ENCODE peak calls at places on chromosomes 4 and X, in ten cellular contexts. One of them, this sample, is unnamed.

GRCh38 chrX:154396948-154397887 is 959 bp upstream of the RPL10 start:
- DNase-seq in thyroid gland: peak; percentile 78
- DNase-seq in fibroblast of the aortic adventitia: peak; percentile 55
- DNase-seq in uterus: peak; percentile 83
- DNase-seq in ovary: peak; percentile 88
- DNase-seq in colonic mucosa: peak; percentile 80
- DNase-seq in K562: peak; percentile 61
- DNase-seq in AG09309: no peak
- DNase-seq in lower leg skin: peak; percentile 49
- DNase-seq in IMR-90: peak; percentile 46
- DNase-seq in this sample: peak; percentile 71

GRCh38 chr4:99657801-99658200 is at the start of gene C4orf54:
- DNase-seq in thyroid gland: no peak
- DNase-seq in fibroblast of the aortic adventitia: no peak
- DNase-seq in uterus: no peak
- DNase-seq in ovary: no peak
- DNase-seq in colonic mucosa: no peak
- DNase-seq in K562: no peak
- DNase-seq in AG09309: no peak
- DNase-seq in lower leg skin: no peak
- DNase-seq in IMR-90: no peak
- DNase-seq in this sample: no peak

GRCh38 chr4:141132689-141133145 is 552 bp downstream of the RNF150 start:
- DNase-seq in thyroid gland: peak; percentile 61
- DNase-seq in fibroblast of the aortic adventitia: peak; percentile 8
- DNase-seq in uterus: peak; percentile 54
- DNase-seq in ovary: peak; percentile 76
- DNase-seq in colonic mucosa: peak; percentile 22
- DNase-seq in K562: no peak
- DNase-seq in AG09309: no peak
- DNase-seq in lower leg skin: no peak
- DNase-seq in IMR-90: peak; percentile 29
- DNase-seq in this sample: peak; percentile 34

GRCh38 chr4:56696056-56696455 is 15.0 kb upstream of the HOPX start:
- DNase-seq in thyroid gland: no peak
- DNase-seq in fibroblast of the aortic adventitia: no peak
- DNase-seq in uterus: no peak
- DNase-seq in ovary: no peak
- DNase-seq in colonic mucosa: no peak
- DNase-seq in K562: no peak
- DNase-seq in AG09309: no peak
- DNase-seq in lower leg skin: no peak
- DNase-seq in IMR-90: no peak
- DNase-seq in this sample: no peak

GRCh38 chr4:120842046-120842445 is 80.5 kb downstream of the PRDM5 start:
- DNase-seq in thyroid gland: no peak
- DNase-seq in fibroblast of the aortic adventitia: peak; percentile 64
- DNase-seq in uterus: no peak
- DNase-seq in ovary: no peak
- DNase-seq in colonic mucosa: no peak
- DNase-seq in K562: no peak
- DNase-seq in AG09309: peak; percentile 24
- DNase-seq in lower leg skin: no peak
- DNase-seq in IMR-90: peak; percentile 77
- DNase-seq in this sample: peak; percentile 68

GRCh38 chrX:9921407-9921806 is 45.8 kb upstream of the CLDN34 start:
- DNase-seq in thyroid gland: no peak
- DNase-seq in fibroblast of the aortic adventitia: no peak
- DNase-seq in uterus: no peak
- DNase-seq in ovary: no peak
- DNase-seq in colonic mucosa: no peak
- DNase-seq in K562: no peak
- DNase-seq in AG09309: no peak
- DNase-seq in lower leg skin: no peak
- DNase-seq in IMR-90: no peak
- DNase-seq in this sample: no peak

GRCh38 chr4:95672811-95673210 is 124.0 kb upstream of the UNC5C start:
- DNase-seq in thyroid gland: no peak
- DNase-seq in fibroblast of the aortic adventitia: no peak
- DNase-seq in uterus: no peak
- DNase-seq in ovary: no peak
- DNase-seq in colonic mucosa: no peak
- DNase-seq in K562: no peak
- DNase-seq in AG09309: no peak
- DNase-seq in lower leg skin: no peak
- DNase-seq in IMR-90: no peak
- DNase-seq in this sample: no peak

GRCh38 chr4:169618286-169618685 is 2.1 kb upstream of the CLCN3 start:
- DNase-seq in thyroid gland: no peak
- DNase-seq in fibroblast of the aortic adventitia: no peak
- DNase-seq in uterus: no peak
- DNase-seq in ovary: no peak
- DNase-seq in colonic mucosa: no peak
- DNase-seq in K562: no peak
- DNase-seq in AG09309: no peak
- DNase-seq in lower leg skin: no peak
- DNase-seq in IMR-90: peak; percentile 41
- DNase-seq in this sample: peak; percentile 51

GRCh38 chrX:13469963-13470679 is 99.3 kb upstream of the EGFL6 start:
- DNase-seq in thyroid gland: no peak
- DNase-seq in fibroblast of the aortic adventitia: peak; percentile 89
- DNase-seq in uterus: no peak
- DNase-seq in ovary: no peak
- DNase-seq in colonic mucosa: no peak
- DNase-seq in K562: no peak
- DNase-seq in AG09309: no peak
- DNase-seq in lower leg skin: no peak
- DNase-seq in IMR-90: peak; percentile 75
- DNase-seq in this sample: peak; percentile 45

GRCh38 chr4:20616848-20617247 is 83.4 kb upstream of the PACRGL start:
- DNase-seq in thyroid gland: no peak
- DNase-seq in fibroblast of the aortic adventitia: no peak
- DNase-seq in uterus: no peak
- DNase-seq in ovary: no peak
- DNase-seq in colonic mucosa: no peak
- DNase-seq in K562: no peak
- DNase-seq in AG09309: no peak
- DNase-seq in lower leg skin: no peak
- DNase-seq in IMR-90: no peak
- DNase-seq in this sample: no peak

GRCh38 chrX:44223150-44223549 is 120.3 kb downstream of the EFHC2 start:
- DNase-seq in thyroid gland: peak; percentile 1
- DNase-seq in fibroblast of the aortic adventitia: peak; percentile 49
- DNase-seq in uterus: no peak
- DNase-seq in ovary: peak; percentile 42
- DNase-seq in colonic mucosa: peak; percentile 73
- DNase-seq in K562: no peak
- DNase-seq in AG09309: no peak
- DNase-seq in lower leg skin: peak; percentile 28
- DNase-seq in IMR-90: peak; percentile 38
- DNase-seq in this sample: peak; percentile 25

GRCh38 chrX:133947022-133947421 is 38.4 kb downstream of the GPC3 start:
- DNase-seq in thyroid gland: no peak
- DNase-seq in fibroblast of the aortic adventitia: no peak
- DNase-seq in uterus: no peak
- DNase-seq in ovary: no peak
- DNase-seq in colonic mucosa: no peak
- DNase-seq in K562: no peak
- DNase-seq in AG09309: no peak
- DNase-seq in lower leg skin: no peak
- DNase-seq in IMR-90: no peak
- DNase-seq in this sample: no peak

GRCh38 chr4:124372916-124373315 is 339.6 kb downstream of the ANKRD50 start:
- DNase-seq in thyroid gland: no peak
- DNase-seq in fibroblast of the aortic adventitia: no peak
- DNase-seq in uterus: no peak
- DNase-seq in ovary: no peak
- DNase-seq in colonic mucosa: no peak
- DNase-seq in K562: no peak
- DNase-seq in AG09309: no peak
- DNase-seq in lower leg skin: no peak
- DNase-seq in IMR-90: no peak
- DNase-seq in this sample: no peak

GRCh38 chr4:156929706-156930105 is 41.9 kb downstream of the PDGFC start:
- DNase-seq in thyroid gland: no peak
- DNase-seq in fibroblast of the aortic adventitia: no peak
- DNase-seq in uterus: no peak
- DNase-seq in ovary: no peak
- DNase-seq in colonic mucosa: no peak
- DNase-seq in K562: no peak
- DNase-seq in AG09309: no peak
- DNase-seq in lower leg skin: no peak
- DNase-seq in IMR-90: no peak
- DNase-seq in this sample: no peak

GRCh38 chr4:156933633-156934258 is 37.9 kb downstream of the PDGFC start:
- DNase-seq in thyroid gland: no peak
- DNase-seq in fibroblast of the aortic adventitia: peak; percentile 79
- DNase-seq in uterus: no peak
- DNase-seq in ovary: no peak
- DNase-seq in colonic mucosa: no peak
- DNase-seq in K562: no peak
- DNase-seq in AG09309: peak; percentile 64
- DNase-seq in lower leg skin: no peak
- DNase-seq in IMR-90: peak; percentile 95
- DNase-seq in this sample: peak; percentile 49

GRCh38 chr4:156934259-156934635 is 37.4 kb downstream of the PDGFC start:
- DNase-seq in thyroid gland: no peak
- DNase-seq in fibroblast of the aortic adventitia: no peak
- DNase-seq in uterus: no peak
- DNase-seq in ovary: no peak
- DNase-seq in colonic mucosa: no peak
- DNase-seq in K562: no peak
- DNase-seq in AG09309: no peak
- DNase-seq in lower leg skin: no peak
- DNase-seq in IMR-90: no peak
- DNase-seq in this sample: no peak

DNA sequence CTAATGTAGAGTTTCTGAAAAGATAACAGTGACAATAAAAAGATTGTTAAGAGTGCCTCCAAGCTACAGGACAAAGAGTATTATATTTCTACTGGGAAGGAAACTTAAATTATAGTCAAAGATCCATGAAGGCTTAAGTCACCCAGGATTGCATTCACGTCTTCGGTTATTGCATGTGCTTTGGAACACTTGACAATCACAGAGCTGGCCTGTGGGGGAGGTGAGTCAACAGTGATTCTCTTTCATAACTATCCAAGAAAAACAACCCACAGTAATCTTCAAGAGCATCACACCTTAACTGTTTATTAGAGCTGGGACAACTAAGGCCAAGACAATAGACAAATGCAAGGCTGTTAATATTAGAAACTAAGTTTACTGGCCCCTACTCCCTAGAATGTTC is 40.3 kb downstream of the PDGFC start:
- DNase-seq in thyroid gland: peak; percentile 59
- DNase-seq in fibroblast of the aortic adventitia: peak; percentile 94
- DNase-seq in uterus: no peak
- DNase-seq in ovary: no peak
- DNase-seq in colonic mucosa: no peak
- DNase-seq in K562: no peak
- DNase-seq in AG09309: peak; percentile 57
- DNase-seq in lower leg skin: peak; percentile 43
- DNase-seq in IMR-90: peak; percentile 86
- DNase-seq in this sample: peak; percentile 66
- TF ChIP-seq CTCF in thyroid gland: no peak
- TF ChIP-seq CTCF in fibroblast of the aortic adventitia: no peak
- TF ChIP-seq CTCF in uterus: no peak
- TF ChIP-seq CTCF in ovary: no peak
- TF ChIP-seq CTCF in colonic mucosa: no peak
- TF ChIP-seq CTCF in K562: no peak
- TF ChIP-seq CTCF in AG09309: no peak
- TF ChIP-seq CTCF in lower leg skin: no peak
- TF ChIP-seq CTCF in IMR-90: no peak
- TF ChIP-seq CTCF in this sample: no peak

DNA sequence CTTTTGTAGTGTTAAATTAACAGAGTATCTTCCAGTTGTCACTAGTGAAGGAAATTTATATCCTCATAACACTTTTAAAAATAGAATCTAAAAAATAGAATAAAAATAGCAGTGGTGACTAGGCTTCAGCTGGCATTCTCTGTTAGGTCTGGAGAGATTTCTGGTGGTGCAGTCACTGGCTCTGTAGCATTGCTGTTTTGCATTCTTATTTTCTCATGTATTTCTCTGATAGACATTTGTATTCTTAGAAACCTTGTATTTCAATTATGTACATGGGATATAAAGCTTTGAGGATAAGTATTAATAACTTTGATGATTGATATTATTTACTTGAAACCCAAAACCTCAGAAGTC is 87.6 kb downstream of the TMEM131L start:
- DNase-seq in thyroid gland: no peak
- DNase-seq in fibroblast of the aortic adventitia: no peak
- DNase-seq in uterus: no peak
- DNase-seq in ovary: no peak
- DNase-seq in colonic mucosa: no peak
- DNase-seq in K562: no peak
- DNase-seq in AG09309: no peak
- DNase-seq in lower leg skin: no peak
- DNase-seq in IMR-90: peak; percentile 19
- DNase-seq in this sample: no peak
- H3K4me3 ChIP-seq in thyroid gland: no peak overlapping the region
- H3K4me3 ChIP-seq in fibroblast of the aortic adventitia: no peak overlapping the region
- H3K4me3 ChIP-seq in uterus: no peak overlapping the region
- H3K4me3 ChIP-seq in ovary: no peak overlapping the region
- H3K4me3 ChIP-seq in colonic mucosa: no peak overlapping the region
- H3K4me3 ChIP-seq in K562: no peak overlapping the region
- H3K4me3 ChIP-seq in AG09309: no peak overlapping the region
- H3K4me3 ChIP-seq in lower leg skin: no peak overlapping the region
- H3K4me3 ChIP-seq in IMR-90: no peak overlapping the region
- H3K4me3 ChIP-seq in this sample: no peak overlapping the region

GRCh38 chrX:98379134-98379533 is 1495.4 kb downstream of the RPA4 start:
- DNase-seq in thyroid gland: no peak
- DNase-seq in fibroblast of the aortic adventitia: no peak
- DNase-seq in uterus: no peak
- DNase-seq in ovary: no peak
- DNase-seq in colonic mucosa: no peak
- DNase-seq in K562: no peak
- DNase-seq in AG09309: no peak
- DNase-seq in lower leg skin: no peak
- DNase-seq in IMR-90: no peak
- DNase-seq in this sample: no peak
- TF ChIP-seq CTCF in thyroid gland: no peak
- TF ChIP-seq CTCF in fibroblast of the aortic adventitia: no peak
- TF ChIP-seq CTCF in uterus: no peak
- TF ChIP-seq CTCF in ovary: no peak
- TF ChIP-seq CTCF in colonic mucosa: no peak
- TF ChIP-seq CTCF in K562: no peak
- TF ChIP-seq CTCF in AG09309: no peak
- TF ChIP-seq CTCF in lower leg skin: no peak
- TF ChIP-seq CTCF in IMR-90: no peak
- TF ChIP-seq CTCF in this sample: no peak

DNA sequence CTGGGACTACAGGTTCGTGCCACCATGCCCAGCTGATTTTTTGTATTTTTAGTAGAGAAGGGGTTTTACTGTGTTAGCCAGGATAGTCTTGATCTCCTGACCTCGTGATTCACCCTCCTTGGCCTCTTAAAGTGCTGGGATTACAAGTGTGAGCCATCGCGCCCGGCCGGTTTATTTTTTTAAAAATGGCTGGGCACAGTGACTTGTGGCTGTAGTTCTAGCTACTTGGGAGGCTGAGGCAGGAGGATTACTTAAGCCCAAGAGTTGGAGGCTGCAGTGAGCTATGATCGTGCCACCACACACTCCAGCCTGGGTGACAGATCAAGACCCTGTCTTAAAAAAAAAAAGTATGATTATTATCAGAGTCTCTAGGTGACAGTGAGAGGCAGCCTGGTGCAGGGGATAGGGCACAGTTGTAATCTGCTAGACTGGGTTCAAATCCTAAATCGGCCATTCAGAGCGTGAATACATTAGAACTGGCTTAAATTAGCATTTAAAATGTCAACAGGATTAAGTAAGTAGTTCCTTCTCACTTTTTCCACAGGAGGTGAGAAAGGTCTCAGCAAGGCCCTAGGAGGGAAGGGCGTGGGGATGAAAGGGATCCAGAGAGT is 435 bp upstream of the MGST2 start:
- DNase-seq in thyroid gland: no peak
- DNase-seq in fibroblast of the aortic adventitia: no peak
- DNase-seq in uterus: no peak
- DNase-seq in ovary: no peak
- DNase-seq in colonic mucosa: no peak
- DNase-seq in K562: no peak
- DNase-seq in AG09309: no peak
- DNase-seq in lower leg skin: no peak
- DNase-seq in IMR-90: no peak
- DNase-seq in this sample: no peak
- H3K4me3 ChIP-seq in thyroid gland: no peak overlapping the region
- H3K4me3 ChIP-seq in fibroblast of the aortic adventitia: peak overlapping the region; percentile 67
- H3K4me3 ChIP-seq in uterus: peak overlapping the region; percentile 54
- H3K4me3 ChIP-seq in ovary: peak overlapping the region; percentile 38
- H3K4me3 ChIP-seq in colonic mucosa: peak overlapping the region; percentile 48
- H3K4me3 ChIP-seq in K562: peak overlapping the region; percentile 44
- H3K4me3 ChIP-seq in AG09309: peak overlapping the region; percentile 57
- H3K4me3 ChIP-seq in lower leg skin: no peak overlapping the region
- H3K4me3 ChIP-seq in IMR-90: peak overlapping the region; percentile 44
- H3K4me3 ChIP-seq in this sample: peak overlapping the region; percentile 49